ENCODE peak calls at places on chromosomes 16 and 17, in eight cellular contexts. G is esophagus squamous epithelium, Y is adrenal gland, L is ovary, S is stomach, R is IMR-90, Q is body of pancreas, F is endothelial cell of umbilical vein. I is an unnamed sample. For H3K4me1, the result is how much of the 10 kb centered on the place peaks cover.

GRCh38 chr17:182164-182751 is 808 bp upstream of the DOC2B start:
- DNase-seq in R (no peak), G (no peak), Q (peak), Y (no peak), L (no peak), F (no peak), S (peak), I (no peak)

GRCh38 chr16:81513204-81514040 is 68.8 kb downstream of the CMIP start:
- DNase-seq in Q (no peak), G (no peak), R (no peak), S (no peak), F (peak), Y (peak), L (peak), I (peak)

GRCh38 chr17:74936470-74936799 is 737 bp downstream of the OTOP3 start:
- DNase-seq in S (no peak), Q (no peak), L (no peak), Y (no peak), R (no peak), F (no peak), G (no peak), I (no peak)

GRCh38 chr16:58582971-58583765 is 46.5 kb downstream of the CNOT1 start:
- DNase-seq in Q (no peak), G (no peak), L (no peak), F (peak), R (no peak), S (no peak), Y (no peak), I (no peak)

GRCh38 chr16:77636615-77637014 is 85.7 kb upstream of the NUDT7 start:
- DNase-seq in Q (no peak), Y (no peak), L (no peak), S (no peak), G (no peak), R (no peak), F (no peak), I (no peak)

GRCh38 chr16:87295259-87295658 is 21.9 kb downstream of the C16orf95 start:
- DNase-seq in S (no peak), F (no peak), G (no peak), L (no peak), Q (no peak), Y (no peak), R (no peak), I (no peak)

GRCh38 chr17:75077490-75078096 is 10.2 kb upstream of the SLC16A5 start:
- DNase-seq in R (no peak), Y (peak), G (no peak), F (peak), Q (peak), S (peak), L (peak), I (peak)

GRCh38 chr17:4988168-4988567 is 693 bp upstream of the CAMTA2 start:
- DNase-seq in Y (no peak), R (no peak), G (no peak), S (no peak), L (no peak), Q (no peak), F (no peak), I (no peak)

GRCh38 chr17:27533874-27534815 is 77.9 kb downstream of the KSR1 start:
- DNase-seq in Q (no peak), L (no peak), G (no peak), Y (no peak), R (peak), S (no peak), F (peak), I (no peak)

GRCh38 chr17:57130708-57131461 is 45.8 kb downstream of the AKAP1 start:
- DNase-seq in L (peak), G (peak), F (peak), Y (peak), Q (peak), S (peak), R (peak), I (peak)

GRCh38 chr16:3235856-3236669 is 1.1 kb upstream of the ZNF200 start:
- DNase-seq in R (no peak), F (no peak), L (peak), Q (peak), Y (peak), G (no peak), S (peak), I (peak)

GRCh38 chr16:67115649-67116048 is 5.9 kb downstream of the PHAF1 start:
- DNase-seq in S (no peak), L (no peak), Y (no peak), F (no peak), R (peak), Q (no peak), G (no peak), I (no peak)

GRCh38 chr17:45221081-45221996 is at the start of gene FMNL1:
- DNase-seq in R (no peak), G (no peak), L (no peak), S (peak), Y (peak), F (no peak), Q (peak), I (peak)

GRCh38 chr16:30002614-30003346 is 6.7 kb downstream of the INO80E start:
- DNase-seq in R (no peak), F (no peak), L (no peak), S (no peak), G (no peak), Y (no peak), Q (no peak), I (no peak)

GRCh38 chr16:71965223-71965622 is 35.0 kb downstream of the PKD1L3 start:
- DNase-seq in S (no peak), R (no peak), G (no peak), L (no peak), Y (no peak), F (no peak), Q (no peak), I (no peak)

GRCh38 chr16:25691519-25692091 is at the start of gene HS3ST4:
- DNase-seq in S (peak), Q (no peak), L (no peak), R (no peak), G (no peak), Y (no peak), F (no peak), I (no peak)

GRCh38 chr16:58211245-58211644 is 13.3 kb upstream of the CSNK2A2 start:
- DNase-seq in Q (no peak), G (no peak), R (no peak), L (no peak), S (no peak), F (no peak), Y (no peak), I (no peak)

GRCh38 chr17:15213381-15214087 is 51.6 kb downstream of the PMP22 start:
- DNase-seq in F (peak), L (no peak), Y (peak), G (no peak), R (peak), Q (no peak), S (no peak), I (no peak)

DNA sequence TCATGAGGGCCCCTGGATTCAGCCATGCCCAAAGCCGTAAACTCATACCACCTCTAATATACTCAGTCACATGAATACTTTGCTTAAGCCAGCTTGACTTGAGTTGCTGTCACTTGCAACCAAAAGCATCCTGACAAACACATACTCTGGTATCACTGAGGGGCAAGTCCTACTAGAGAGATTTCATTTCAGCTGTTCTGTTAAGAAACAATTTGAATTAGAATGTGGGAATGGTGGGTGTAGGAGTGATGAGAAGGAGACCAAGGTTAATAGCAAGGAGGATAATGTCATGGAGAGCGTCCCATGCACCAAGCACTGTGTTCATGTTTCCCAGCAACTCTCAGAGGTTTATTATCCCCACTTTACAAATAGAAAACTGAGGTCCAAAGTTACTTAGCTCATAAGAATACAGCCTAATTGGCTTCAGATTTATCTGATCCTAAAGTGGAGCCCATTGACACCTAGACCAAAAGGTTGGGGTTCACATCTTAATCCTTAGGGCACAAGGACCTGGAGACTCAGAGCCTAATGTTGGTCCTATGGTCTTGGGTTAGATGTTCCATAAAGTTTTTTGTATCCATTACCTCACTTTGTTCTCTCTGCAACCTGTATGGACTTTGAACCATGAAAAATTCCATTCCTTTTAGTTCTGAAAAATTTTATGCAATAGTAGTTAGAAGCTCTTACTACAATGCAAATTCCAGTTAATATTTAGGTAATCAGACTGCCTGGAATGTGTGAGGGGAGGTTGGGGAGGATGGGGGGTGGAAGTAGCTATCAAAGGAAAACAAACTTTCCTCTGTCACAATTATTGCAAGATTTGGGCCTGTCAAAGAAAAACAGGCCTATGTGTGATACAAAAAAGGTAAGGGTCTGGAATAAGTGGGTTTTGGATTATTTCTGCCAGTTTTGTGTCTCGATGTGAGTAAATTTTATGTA is 105.9 kb downstream of the IRX3 start:
- DNase-seq in S (no peak), Q (no peak), G (no peak), F (no peak), R (no peak), L (no peak), Y (no peak), I (no peak)
- H3K4me1 ChIP-seq in S (under half), Q (under half), G (under half), F (under half), R (under half), L (under half), Y (under half), I (under half)

GRCh38 chr17:42675984-42676423 is 790 bp downstream of the PLEKHH3 start:
- DNase-seq in Q (peak), L (peak), Y (peak), R (peak), S (peak), F (peak), G (no peak), I (peak)
- TF ChIP-seq POLR2A in Q (peak), L (no peak), Y (peak), R (no peak), S (no peak), F (no peak), G (no peak), I (no peak)

DNA sequence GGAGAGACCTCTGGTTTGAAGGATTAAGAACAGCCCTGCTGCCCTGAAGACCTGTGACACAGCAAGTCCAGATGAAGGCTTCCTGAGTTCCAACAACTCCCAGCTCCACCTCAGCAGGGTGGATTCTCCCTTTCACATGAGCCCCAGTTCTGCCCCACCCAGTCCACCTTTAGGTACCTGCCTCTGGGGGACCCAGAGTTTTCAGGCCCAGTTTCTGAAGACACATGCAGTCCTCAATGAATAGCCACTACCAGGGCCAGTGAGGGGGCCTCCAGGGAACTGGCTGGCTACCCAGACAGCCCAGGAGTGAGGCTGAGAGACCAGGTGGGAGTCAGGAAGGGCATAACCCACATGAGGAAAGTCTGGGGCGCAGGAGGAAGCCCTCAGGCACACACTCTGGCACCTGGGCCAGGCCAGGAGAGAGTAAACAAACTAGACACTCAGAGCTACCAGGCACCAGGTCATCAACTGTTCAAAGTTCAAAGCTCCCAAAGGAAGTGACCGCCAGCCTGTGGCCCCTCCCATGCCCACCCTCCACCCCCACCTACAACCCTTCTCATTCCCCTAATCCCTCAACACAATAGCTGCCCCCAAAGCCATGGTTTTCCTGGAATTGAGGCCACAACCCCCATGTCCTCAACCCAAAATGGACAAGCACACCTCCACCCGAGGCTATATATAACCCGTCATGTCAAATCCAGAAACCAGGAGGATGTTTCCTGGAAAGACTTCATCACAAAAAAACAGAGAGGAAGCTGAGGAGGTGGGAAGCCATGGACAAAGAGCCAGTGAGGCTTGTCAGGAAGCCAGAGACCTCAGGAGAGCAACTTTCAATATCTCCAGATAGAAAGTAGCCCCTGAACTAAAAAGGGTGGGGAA is 2.1 kb downstream of the MYO18A start:
- DNase-seq in S (peak), Q (peak), L (no peak), Y (no peak), G (no peak), R (no peak), F (no peak), I (no peak)
- H3K4me1 ChIP-seq in S (half or more), Q (under half), L (under half), Y (under half), G (half or more), R (under half), F (under half), I (half or more)

GRCh38 chr17:44134752-44135568 is 6.8 kb upstream of the HROB start:
- DNase-seq in R (no peak), L (no peak), F (no peak), Y (no peak), Q (no peak), S (no peak), G (no peak), I (no peak)

GRCh38 chr17:44133918-44134476 is 7.7 kb upstream of the HROB start:
- DNase-seq in S (no peak), R (no peak), Y (no peak), L (no peak), Q (no peak), G (no peak), F (no peak), I (no peak)

GRCh38 chr17:44132275-44132821 is 8.9 kb upstream of the HDAC5 start:
- DNase-seq in F (no peak), L (no peak), G (no peak), R (no peak), Q (no peak), S (no peak), Y (peak), I (no peak)

GRCh38 chr17:44137891-44138709 is 3.6 kb upstream of the HROB start:
- DNase-seq in L (peak), Q (peak), R (peak), Y (peak), G (peak), S (peak), F (peak), I (peak)
- TF ChIP-seq POLR2A in L (peak), Q (no peak), R (peak), Y (peak), G (no peak), S (no peak), F (peak), I (no peak)

DNA sequence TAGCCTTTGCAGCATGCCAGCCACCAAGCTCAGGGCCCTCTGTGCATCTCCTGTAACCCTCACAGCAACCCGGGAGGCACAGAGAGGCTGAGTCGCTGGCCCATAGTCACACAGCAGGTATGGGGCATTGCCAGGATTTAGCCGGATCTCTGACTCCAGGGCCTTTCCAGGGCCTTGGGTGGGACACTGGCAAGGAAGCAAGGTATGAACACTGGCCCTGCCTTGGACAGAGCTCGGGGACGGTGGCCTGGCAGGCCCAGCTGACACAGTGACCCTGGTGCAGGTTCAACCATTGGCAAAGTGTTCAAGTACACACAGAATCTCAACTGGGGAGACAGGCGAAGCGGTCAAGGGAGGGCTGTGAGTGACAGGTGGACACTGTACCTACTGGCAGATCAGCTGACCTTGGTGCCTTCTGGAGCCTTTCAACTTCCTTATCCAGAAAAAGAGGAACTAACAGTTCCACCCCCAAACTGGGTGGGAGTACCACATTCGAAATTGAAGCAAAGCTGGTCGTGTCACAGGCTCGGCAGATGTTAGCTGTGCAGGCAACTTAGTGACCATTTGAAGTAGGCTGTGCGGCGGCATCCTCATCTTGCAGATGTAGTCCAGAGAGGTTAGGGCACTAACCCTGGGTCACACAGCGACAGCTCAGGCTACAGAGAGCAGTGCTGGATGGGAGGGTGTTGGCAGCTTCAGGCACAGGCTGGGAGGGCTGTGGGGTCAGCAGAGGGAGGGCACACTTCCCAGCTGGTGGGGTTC is 287.4 kb downstream of the SEC14L1 start:
- DNase-seq in Q (peak), Y (peak), R (no peak), G (no peak), L (peak), S (no peak), F (no peak), I (peak)
- H3K4me1 ChIP-seq in Q (half or more), Y (half or more), R (half or more), G (half or more), L (under half), S (half or more), F (under half), I (under half)

I was measured in heart left ventricle.